ENCODE peak calls at places on chromosomes 11 and 22, in eight cellular contexts. One of them, this sample, is unnamed.

GRCh38 chr11:74937696-74938475 is 11.0 kb downstream of the XRRA1 start:
- DNase-seq in H9: no peak
- DNase-seq in mammary epithelial cell: peak; percentile 20
- DNase-seq in Peyer's patch: no peak
- DNase-seq in lower lobe of right lung: no peak
- DNase-seq in sigmoid colon: no peak
- DNase-seq in stomach: no peak
- DNase-seq in PC-9: no peak
- DNase-seq in this sample: no peak

GRCh38 chr11:113278481-113278880 is 35.9 kb upstream of the TTC12 start:
- DNase-seq in H9: no peak
- DNase-seq in mammary epithelial cell: no peak
- DNase-seq in Peyer's patch: no peak
- DNase-seq in lower lobe of right lung: no peak
- DNase-seq in sigmoid colon: no peak
- DNase-seq in stomach: no peak
- DNase-seq in PC-9: no peak
- DNase-seq in this sample: no peak

GRCh38 chr11:120181446-120181992 is 29.3 kb upstream of the OAF start:
- DNase-seq in H9: no peak
- DNase-seq in mammary epithelial cell: no peak
- DNase-seq in Peyer's patch: no peak
- DNase-seq in lower lobe of right lung: no peak
- DNase-seq in sigmoid colon: no peak
- DNase-seq in stomach: peak; percentile 18
- DNase-seq in PC-9: no peak
- DNase-seq in this sample: no peak

GRCh38 chr22:46035742-46036557 is 59.0 kb upstream of the WNT7B start:
- DNase-seq in H9: peak; percentile 100
- DNase-seq in mammary epithelial cell: peak; percentile 97
- DNase-seq in Peyer's patch: peak; percentile 100
- DNase-seq in lower lobe of right lung: peak; percentile 100
- DNase-seq in sigmoid colon: peak; percentile 100
- DNase-seq in stomach: peak; percentile 100
- DNase-seq in PC-9: peak; percentile 96
- DNase-seq in this sample: peak; percentile 100

GRCh38 chr11:46295312-46295995 is 18.0 kb downstream of the CREB3L1 start:
- DNase-seq in H9: peak; percentile 91
- DNase-seq in mammary epithelial cell: peak; percentile 64
- DNase-seq in Peyer's patch: peak; percentile 77
- DNase-seq in lower lobe of right lung: peak; percentile 77
- DNase-seq in sigmoid colon: peak; percentile 91
- DNase-seq in stomach: peak; percentile 61
- DNase-seq in PC-9: peak; percentile 68
- DNase-seq in this sample: peak; percentile 98

GRCh38 chr22:25114369-25115362 is 85.0 kb upstream of the CRYBB3 start:
- DNase-seq in H9: no peak
- DNase-seq in mammary epithelial cell: peak; percentile 84
- DNase-seq in Peyer's patch: no peak
- DNase-seq in lower lobe of right lung: no peak
- DNase-seq in sigmoid colon: no peak
- DNase-seq in stomach: no peak
- DNase-seq in PC-9: no peak
- DNase-seq in this sample: no peak

GRCh38 chr11:32244453-32244852 is 153.6 kb downstream of the RCN1 start:
- DNase-seq in H9: no peak
- DNase-seq in mammary epithelial cell: no peak
- DNase-seq in Peyer's patch: no peak
- DNase-seq in lower lobe of right lung: no peak
- DNase-seq in sigmoid colon: no peak
- DNase-seq in stomach: no peak
- DNase-seq in PC-9: no peak
- DNase-seq in this sample: peak; percentile 1

GRCh38 chr11:18455686-18456372 is at the start of gene LDHAL6A:
- DNase-seq in H9: peak; percentile 56
- DNase-seq in mammary epithelial cell: no peak
- DNase-seq in Peyer's patch: no peak
- DNase-seq in lower lobe of right lung: no peak
- DNase-seq in sigmoid colon: no peak
- DNase-seq in stomach: no peak
- DNase-seq in PC-9: no peak
- DNase-seq in this sample: no peak

GRCh38 chr11:120245434-120245833 is 5.5 kb downstream of the POU2F3 start:
- DNase-seq in H9: no peak
- DNase-seq in mammary epithelial cell: no peak
- DNase-seq in Peyer's patch: no peak
- DNase-seq in lower lobe of right lung: no peak
- DNase-seq in sigmoid colon: no peak
- DNase-seq in stomach: no peak
- DNase-seq in PC-9: no peak
- DNase-seq in this sample: peak; percentile 55

GRCh38 chr11:123356539-123356938 is 73.5 kb upstream of the GRAMD1B start:
- DNase-seq in H9: no peak
- DNase-seq in mammary epithelial cell: no peak
- DNase-seq in Peyer's patch: no peak
- DNase-seq in lower lobe of right lung: no peak
- DNase-seq in sigmoid colon: no peak
- DNase-seq in stomach: no peak
- DNase-seq in PC-9: no peak
- DNase-seq in this sample: no peak

GRCh38 chr11:92130432-92130831 is 94.2 kb upstream of the FAT3 start:
- DNase-seq in H9: no peak
- DNase-seq in mammary epithelial cell: peak; percentile 61
- DNase-seq in Peyer's patch: no peak
- DNase-seq in lower lobe of right lung: no peak
- DNase-seq in sigmoid colon: no peak
- DNase-seq in stomach: no peak
- DNase-seq in PC-9: no peak
- DNase-seq in this sample: no peak

GRCh38 chr11:73324116-73324515 is 16.0 kb downstream of the ARHGEF17 start:
- DNase-seq in H9: no peak
- DNase-seq in mammary epithelial cell: no peak
- DNase-seq in Peyer's patch: no peak
- DNase-seq in lower lobe of right lung: no peak
- DNase-seq in sigmoid colon: peak; percentile 69
- DNase-seq in stomach: peak; percentile 51
- DNase-seq in PC-9: no peak
- DNase-seq in this sample: no peak

GRCh38 chr11:88448131-88448530 is 110.6 kb upstream of the CTSC start:
- DNase-seq in H9: no peak
- DNase-seq in mammary epithelial cell: no peak
- DNase-seq in Peyer's patch: no peak
- DNase-seq in lower lobe of right lung: no peak
- DNase-seq in sigmoid colon: no peak
- DNase-seq in stomach: no peak
- DNase-seq in PC-9: no peak
- DNase-seq in this sample: no peak

GRCh38 chr11:113119074-113119473 is 157.9 kb downstream of the NCAM1 start:
- DNase-seq in H9: no peak
- DNase-seq in mammary epithelial cell: no peak
- DNase-seq in Peyer's patch: no peak
- DNase-seq in lower lobe of right lung: no peak
- DNase-seq in sigmoid colon: no peak
- DNase-seq in stomach: no peak
- DNase-seq in PC-9: no peak
- DNase-seq in this sample: no peak

GRCh38 chr11:2721163-2721935 is 21.6 kb upstream of the KCNQ1OT1 start:
- DNase-seq in H9: peak; percentile 59
- DNase-seq in mammary epithelial cell: no peak
- DNase-seq in Peyer's patch: no peak
- DNase-seq in lower lobe of right lung: no peak
- DNase-seq in sigmoid colon: no peak
- DNase-seq in stomach: no peak
- DNase-seq in PC-9: no peak
- DNase-seq in this sample: no peak

GRCh38 chr11:2717561-2717960 is 17.8 kb upstream of the KCNQ1OT1 start:
- DNase-seq in H9: no peak
- DNase-seq in mammary epithelial cell: no peak
- DNase-seq in Peyer's patch: no peak
- DNase-seq in lower lobe of right lung: no peak
- DNase-seq in sigmoid colon: no peak
- DNase-seq in stomach: no peak
- DNase-seq in PC-9: no peak
- DNase-seq in this sample: no peak

GRCh38 chr11:2719831-2720603 is 20.2 kb upstream of the KCNQ1OT1 start:
- DNase-seq in H9: no peak
- DNase-seq in mammary epithelial cell: no peak
- DNase-seq in Peyer's patch: no peak
- DNase-seq in lower lobe of right lung: no peak
- DNase-seq in sigmoid colon: no peak
- DNase-seq in stomach: no peak
- DNase-seq in PC-9: no peak
- DNase-seq in this sample: no peak

GRCh38 chr11:2716376-2717095 is 16.7 kb upstream of the KCNQ1OT1 start:
- DNase-seq in H9: no peak
- DNase-seq in mammary epithelial cell: no peak
- DNase-seq in Peyer's patch: no peak
- DNase-seq in lower lobe of right lung: no peak
- DNase-seq in sigmoid colon: no peak
- DNase-seq in stomach: no peak
- DNase-seq in PC-9: no peak
- DNase-seq in this sample: no peak

DNA sequence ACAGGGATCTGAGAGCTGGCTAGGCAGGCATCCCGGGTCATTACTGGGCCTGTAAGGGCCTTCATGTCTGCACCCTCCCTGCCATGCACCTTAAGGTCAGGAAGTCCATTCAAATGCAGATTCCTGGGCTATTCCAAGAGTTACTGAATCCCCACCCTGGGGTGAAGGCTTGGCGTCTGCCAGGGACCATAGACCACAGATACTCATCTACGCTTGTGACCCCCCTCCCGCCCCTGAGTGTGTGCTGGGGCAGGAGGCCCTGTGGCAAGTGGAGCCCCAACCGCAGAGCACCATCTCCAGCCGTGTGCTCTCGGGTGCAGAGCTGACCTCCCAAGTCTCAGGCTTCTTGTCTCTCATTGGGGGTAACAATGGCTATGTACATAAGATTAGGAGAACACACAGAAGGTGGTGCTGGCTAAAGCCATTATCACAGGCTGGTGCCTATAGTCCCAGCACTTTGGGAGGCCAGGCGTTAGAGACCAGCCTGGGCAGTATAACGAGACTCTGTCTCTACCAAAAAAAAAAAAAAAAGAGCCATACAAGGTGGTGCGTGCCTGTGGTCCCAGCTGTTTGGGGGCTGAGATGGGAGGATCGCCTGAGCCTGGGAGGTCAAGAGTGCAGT is 19.1 kb upstream of the KCNQ1OT1 start:
- DNase-seq in H9: no peak
- DNase-seq in mammary epithelial cell: no peak
- DNase-seq in Peyer's patch: no peak
- DNase-seq in lower lobe of right lung: no peak
- DNase-seq in sigmoid colon: no peak
- DNase-seq in stomach: no peak
- DNase-seq in PC-9: no peak
- DNase-seq in this sample: no peak
- H3K4me1 ChIP-seq in H9: peaks cover 5% of the 10 kb centered on the region
- H3K4me1 ChIP-seq in mammary epithelial cell: no peaks in the 10 kb centered on the region
- H3K4me1 ChIP-seq in Peyer's patch: no peaks in the 10 kb centered on the region
- H3K4me1 ChIP-seq in lower lobe of right lung: no peaks in the 10 kb centered on the region
- H3K4me1 ChIP-seq in sigmoid colon: no peaks in the 10 kb centered on the region
- H3K4me1 ChIP-seq in stomach: no peaks in the 10 kb centered on the region
- H3K4me1 ChIP-seq in PC-9: no peaks in the 10 kb centered on the region
- H3K4me1 ChIP-seq in this sample: no peaks in the 10 kb centered on the region

DNA sequence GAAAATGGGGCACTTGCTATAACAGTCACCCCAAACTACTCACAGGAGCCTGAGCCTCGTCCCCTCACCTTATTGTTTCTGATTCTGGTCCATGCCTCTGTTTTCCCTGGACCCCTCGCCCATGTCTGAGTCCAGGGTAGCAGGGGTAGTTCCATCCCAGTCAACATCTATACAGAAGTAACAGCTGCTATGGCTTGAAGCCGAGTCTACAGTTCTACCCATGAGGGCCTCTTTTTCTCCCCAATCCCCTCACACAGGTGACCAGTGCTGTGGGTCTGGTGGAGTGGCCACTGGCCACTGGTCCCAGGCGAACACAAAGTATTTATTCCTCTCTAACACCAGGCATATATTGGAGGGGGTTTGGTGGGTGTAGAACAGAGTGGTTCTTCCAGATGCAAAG is 116.4 kb downstream of the ZNF280B start:
- DNase-seq in H9: no peak
- DNase-seq in mammary epithelial cell: no peak
- DNase-seq in Peyer's patch: no peak
- DNase-seq in lower lobe of right lung: no peak
- DNase-seq in sigmoid colon: no peak
- DNase-seq in stomach: no peak
- DNase-seq in PC-9: no peak
- DNase-seq in this sample: no peak
- TF ChIP-seq CTCF in H9: no peak
- TF ChIP-seq CTCF in mammary epithelial cell: no peak
- TF ChIP-seq CTCF in Peyer's patch: no peak
- TF ChIP-seq CTCF in lower lobe of right lung: no peak
- TF ChIP-seq CTCF in sigmoid colon: no peak
- TF ChIP-seq CTCF in stomach: no peak
- TF ChIP-seq CTCF in PC-9: no peak
- TF ChIP-seq CTCF in this sample: no peak

GRCh38 chr11:5624489-5625278 is at the start of gene TRIM34:
- DNase-seq in H9: peak; percentile 67
- DNase-seq in mammary epithelial cell: peak; percentile 76
- DNase-seq in Peyer's patch: peak; percentile 82
- DNase-seq in lower lobe of right lung: no peak
- DNase-seq in sigmoid colon: peak; percentile 75
- DNase-seq in stomach: peak; percentile 56
- DNase-seq in PC-9: peak; percentile 63
- DNase-seq in this sample: peak; percentile 96

GRCh38 chr11:5625281-5625680 is 480 bp downstream of the TRIM34 start:
- DNase-seq in H9: no peak
- DNase-seq in mammary epithelial cell: no peak
- DNase-seq in Peyer's patch: no peak
- DNase-seq in lower lobe of right lung: no peak
- DNase-seq in sigmoid colon: no peak
- DNase-seq in stomach: no peak
- DNase-seq in PC-9: no peak
- DNase-seq in this sample: no peak

GRCh38 chr11:5620606-5621521 is 3.9 kb upstream of the TRIM34 start:
- DNase-seq in H9: no peak
- DNase-seq in mammary epithelial cell: peak; percentile 84
- DNase-seq in Peyer's patch: no peak
- DNase-seq in lower lobe of right lung: no peak
- DNase-seq in sigmoid colon: no peak
- DNase-seq in stomach: no peak
- DNase-seq in PC-9: peak; percentile 91
- DNase-seq in this sample: peak; percentile 91

GRCh38 chr11:5621580-5621979 is 3.2 kb upstream of the TRIM34 start:
- DNase-seq in H9: no peak
- DNase-seq in mammary epithelial cell: no peak
- DNase-seq in Peyer's patch: no peak
- DNase-seq in lower lobe of right lung: no peak
- DNase-seq in sigmoid colon: no peak
- DNase-seq in stomach: no peak
- DNase-seq in PC-9: no peak
- DNase-seq in this sample: peak; percentile 22

GRCh38 chr11:5622802-5623201 is 2.0 kb upstream of the TRIM34 start:
- DNase-seq in H9: no peak
- DNase-seq in mammary epithelial cell: no peak
- DNase-seq in Peyer's patch: no peak
- DNase-seq in lower lobe of right lung: no peak
- DNase-seq in sigmoid colon: no peak
- DNase-seq in stomach: no peak
- DNase-seq in PC-9: peak; percentile 49
- DNase-seq in this sample: no peak
- H3K4me1 ChIP-seq in H9: peaks cover 20% of the 10 kb centered on the region
- H3K4me1 ChIP-seq in mammary epithelial cell: peaks cover 36% of the 10 kb centered on the region
- H3K4me1 ChIP-seq in Peyer's patch: peaks cover 10% of the 10 kb centered on the region
- H3K4me1 ChIP-seq in lower lobe of right lung: peaks cover 46% of the 10 kb centered on the region
- H3K4me1 ChIP-seq in sigmoid colon: peaks cover 31% of the 10 kb centered on the region
- H3K4me1 ChIP-seq in stomach: peaks cover 22% of the 10 kb centered on the region
- H3K4me1 ChIP-seq in PC-9: peaks cover 58% of the 10 kb centered on the region
- H3K4me1 ChIP-seq in this sample: peaks cover 48% of the 10 kb centered on the region

GRCh38 chr11:36540998-36541397 is 26.8 kb upstream of the RAG1 start:
- DNase-seq in H9: peak; percentile 64
- DNase-seq in mammary epithelial cell: peak; percentile 53
- DNase-seq in Peyer's patch: peak; percentile 74
- DNase-seq in lower lobe of right lung: no peak
- DNase-seq in sigmoid colon: no peak
- DNase-seq in stomach: peak; percentile 49
- DNase-seq in PC-9: no peak
- DNase-seq in this sample: peak; percentile 37
- TF ChIP-seq CTCF in H9: peak; percentile 49
- TF ChIP-seq CTCF in mammary epithelial cell: peak; percentile 27
- TF ChIP-seq CTCF in Peyer's patch: no peak
- TF ChIP-seq CTCF in lower lobe of right lung: peak; percentile 40
- TF ChIP-seq CTCF in sigmoid colon: no peak
- TF ChIP-seq CTCF in stomach: no peak
- TF ChIP-seq CTCF in PC-9: peak; percentile 53
- TF ChIP-seq CTCF in this sample: peak; percentile 46

This sample was measured in osteoblast.